ENCODE peak calls at places on chromosomes 6 and 20, in six cellular contexts. One of them, this sample, is unnamed.

GRCh38 chr6:139597781-139598368 is 223.4 kb upstream of the CITED2 start:
- DNase-seq in K562: no peak
- DNase-seq in GM12878: no peak
- DNase-seq in endothelial cell of umbilical vein: peak
- DNase-seq in HepG2: peak
- DNase-seq in A549: peak
- DNase-seq in this sample: no peak

GRCh38 chr6:160049346-160049745 is 72.3 kb upstream of the SLC22A1 start:
- DNase-seq in endothelial cell of umbilical vein: no peak
- DNase-seq in A549: no peak
- DNase-seq in K562: no peak
- DNase-seq in HepG2: no peak
- DNase-seq in GM12878: no peak
- DNase-seq in this sample: no peak

GRCh38 chr6:157579467-157580031 is 198.6 kb downstream of the ZDHHC14 start:
- DNase-seq in HepG2: no peak
- DNase-seq in endothelial cell of umbilical vein: peak
- DNase-seq in GM12878: no peak
- DNase-seq in K562: no peak
- DNase-seq in A549: no peak
- DNase-seq in this sample: no peak

GRCh38 chr20:53243152-53243551 is 271.0 kb downstream of the TSHZ2 start:
- DNase-seq in K562: no peak
- DNase-seq in HepG2: no peak
- DNase-seq in A549: no peak
- DNase-seq in endothelial cell of umbilical vein: no peak
- DNase-seq in GM12878: no peak
- DNase-seq in this sample: no peak

GRCh38 chr6:145428656-145429173 is 306.6 kb downstream of the EPM2A start:
- DNase-seq in HepG2: no peak
- DNase-seq in K562: no peak
- DNase-seq in GM12878: no peak
- DNase-seq in endothelial cell of umbilical vein: no peak
- DNase-seq in A549: no peak
- DNase-seq in this sample: no peak

GRCh38 chr20:44450279-44450937 is 25.3 kb upstream of the TTPAL start:
- DNase-seq in K562: no peak
- DNase-seq in A549: no peak
- DNase-seq in endothelial cell of umbilical vein: no peak
- DNase-seq in GM12878: no peak
- DNase-seq in HepG2: no peak
- DNase-seq in this sample: no peak

GRCh38 chr20:62004614-62005013 is 61.1 kb downstream of the TAF4 start:
- DNase-seq in A549: no peak
- DNase-seq in endothelial cell of umbilical vein: no peak
- DNase-seq in GM12878: no peak
- DNase-seq in K562: no peak
- DNase-seq in HepG2: no peak
- DNase-seq in this sample: no peak

GRCh38 chr20:58864346-58864745 is 11.8 kb downstream of the GNAS start:
- DNase-seq in endothelial cell of umbilical vein: no peak
- DNase-seq in GM12878: no peak
- DNase-seq in HepG2: no peak
- DNase-seq in A549: no peak
- DNase-seq in K562: no peak
- DNase-seq in this sample: no peak

GRCh38 chr20:32474967-32475819 is 109.9 kb downstream of the NOL4L start:
- DNase-seq in A549: peak
- DNase-seq in HepG2: peak
- DNase-seq in GM12878: no peak
- DNase-seq in endothelial cell of umbilical vein: peak
- DNase-seq in K562: peak
- DNase-seq in this sample: no peak

GRCh38 chr6:54891536-54891935 is 45.0 kb downstream of the FAM83B start:
- DNase-seq in HepG2: no peak
- DNase-seq in K562: no peak
- DNase-seq in endothelial cell of umbilical vein: no peak
- DNase-seq in GM12878: no peak
- DNase-seq in A549: no peak
- DNase-seq in this sample: no peak

GRCh38 chr6:159467473-159468041 is 225.5 kb downstream of the SOD2 start:
- DNase-seq in endothelial cell of umbilical vein: no peak
- DNase-seq in HepG2: no peak
- DNase-seq in GM12878: peak
- DNase-seq in K562: no peak
- DNase-seq in A549: no peak
- DNase-seq in this sample: no peak

GRCh38 chr20:31815408-31816188 is 3.6 kb upstream of the MYLK2 start:
- DNase-seq in GM12878: no peak
- DNase-seq in K562: no peak
- DNase-seq in HepG2: no peak
- DNase-seq in endothelial cell of umbilical vein: no peak
- DNase-seq in A549: no peak
- DNase-seq in this sample: peak

GRCh38 chr6:15027472-15027871 is 218.4 kb upstream of the JARID2 start:
- DNase-seq in A549: no peak
- DNase-seq in endothelial cell of umbilical vein: no peak
- DNase-seq in K562: no peak
- DNase-seq in HepG2: no peak
- DNase-seq in GM12878: no peak
- DNase-seq in this sample: no peak

GRCh38 chr20:23926941-23927872 is 47.7 kb upstream of the CST5 start:
- DNase-seq in HepG2: no peak
- DNase-seq in endothelial cell of umbilical vein: no peak
- DNase-seq in K562: no peak
- DNase-seq in GM12878: no peak
- DNase-seq in A549: no peak
- DNase-seq in this sample: no peak

GRCh38 chr6:38404900-38405556 is 234.7 kb downstream of the BTBD9 start:
- DNase-seq in HepG2: peak
- DNase-seq in K562: no peak
- DNase-seq in endothelial cell of umbilical vein: peak
- DNase-seq in GM12878: no peak
- DNase-seq in A549: no peak
- DNase-seq in this sample: no peak

GRCh38 chr6:38387994-38388393 is 251.7 kb downstream of the BTBD9 start:
- DNase-seq in GM12878: no peak
- DNase-seq in endothelial cell of umbilical vein: no peak
- DNase-seq in A549: no peak
- DNase-seq in HepG2: no peak
- DNase-seq in K562: no peak
- DNase-seq in this sample: no peak

GRCh38 chr6:9173229-9173628 is 737.9 kb upstream of the SLC35B3 start:
- DNase-seq in endothelial cell of umbilical vein: no peak
- DNase-seq in K562: no peak
- DNase-seq in GM12878: no peak
- DNase-seq in HepG2: no peak
- DNase-seq in A549: no peak
- DNase-seq in this sample: no peak

GRCh38 chr20:49562341-49563014 is 5.5 kb downstream of the PTGIS start:
- DNase-seq in endothelial cell of umbilical vein: peak
- DNase-seq in K562: peak
- DNase-seq in HepG2: no peak
- DNase-seq in A549: no peak
- DNase-seq in GM12878: no peak
- DNase-seq in this sample: no peak

GRCh38 chr6:127554435-127555006 is 22.5 kb upstream of the C6orf58 start:
- DNase-seq in endothelial cell of umbilical vein: peak
- DNase-seq in GM12878: no peak
- DNase-seq in HepG2: peak
- DNase-seq in K562: no peak
- DNase-seq in A549: peak
- DNase-seq in this sample: peak

GRCh38 chr6:161242113-161242512 is 31.7 kb downstream of the AGPAT4 start:
- DNase-seq in HepG2: no peak
- DNase-seq in A549: no peak
- DNase-seq in endothelial cell of umbilical vein: no peak
- DNase-seq in GM12878: no peak
- DNase-seq in K562: no peak
- DNase-seq in this sample: no peak
- TF ChIP-seq MYC in HepG2: no peak
- TF ChIP-seq MYC in A549: no peak
- TF ChIP-seq MYC in endothelial cell of umbilical vein: no peak
- TF ChIP-seq MYC in GM12878: no peak
- TF ChIP-seq MYC in K562: no peak
- TF ChIP-seq MYC in this sample: no peak

DNA sequence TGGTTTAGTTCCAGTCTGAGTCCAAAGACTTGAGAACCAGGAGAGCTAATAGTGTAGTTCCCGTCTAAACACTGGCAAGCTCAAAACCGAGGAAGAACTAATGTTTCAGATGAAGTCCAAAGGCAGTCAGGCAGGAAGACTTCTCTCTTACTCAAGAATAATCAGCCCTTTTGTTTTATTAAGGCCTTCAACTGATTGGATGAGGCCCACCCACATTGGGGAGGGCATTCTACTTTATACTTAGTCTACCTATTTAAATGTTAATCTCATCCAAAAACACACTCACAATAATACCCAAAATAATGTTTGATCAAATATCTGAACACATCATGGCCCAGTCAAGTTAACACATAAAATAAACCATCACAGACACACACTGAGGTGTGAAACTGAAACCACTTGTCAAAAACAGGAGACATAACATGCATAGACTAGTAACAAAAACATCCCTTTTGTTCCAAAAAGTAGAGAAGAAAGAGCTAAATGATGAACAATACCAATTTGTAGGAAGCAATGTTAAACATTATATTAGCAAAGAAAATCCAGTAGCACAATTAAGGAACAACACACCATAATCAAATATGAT is 50.2 kb upstream of the SENP6 start:
- DNase-seq in HepG2: no peak
- DNase-seq in K562: no peak
- DNase-seq in GM12878: no peak
- DNase-seq in endothelial cell of umbilical vein: no peak
- DNase-seq in A549: no peak
- DNase-seq in this sample: no peak
- TF ChIP-seq CTCF in HepG2: no peak
- TF ChIP-seq CTCF in K562: no peak
- TF ChIP-seq CTCF in GM12878: no peak
- TF ChIP-seq CTCF in endothelial cell of umbilical vein: no peak
- TF ChIP-seq CTCF in A549: no peak
- TF ChIP-seq CTCF in this sample: no peak

GRCh38 chr20:63497138-63497945 is 1.5 kb downstream of the EEF1A2 start:
- DNase-seq in HepG2: no peak
- DNase-seq in K562: no peak
- DNase-seq in A549: no peak
- DNase-seq in GM12878: no peak
- DNase-seq in endothelial cell of umbilical vein: no peak
- DNase-seq in this sample: no peak
- TF ChIP-seq MYC in HepG2: no peak
- TF ChIP-seq MYC in K562: no peak
- TF ChIP-seq MYC in A549: no peak
- TF ChIP-seq MYC in GM12878: no peak
- TF ChIP-seq MYC in endothelial cell of umbilical vein: no peak
- TF ChIP-seq MYC in this sample: no peak

GRCh38 chr6:47016236-47016635 is 25.9 kb downstream of the ADGRF1 start:
- DNase-seq in endothelial cell of umbilical vein: no peak
- DNase-seq in A549: no peak
- DNase-seq in HepG2: no peak
- DNase-seq in GM12878: no peak
- DNase-seq in K562: no peak
- DNase-seq in this sample: no peak
- TF ChIP-seq CTCF in endothelial cell of umbilical vein: no peak
- TF ChIP-seq CTCF in A549: no peak
- TF ChIP-seq CTCF in HepG2: no peak
- TF ChIP-seq CTCF in GM12878: no peak
- TF ChIP-seq CTCF in K562: no peak
- TF ChIP-seq CTCF in this sample: no peak

GRCh38 chr20:57049298-57049697 is 217.1 kb downstream of the BMP7 start:
- DNase-seq in A549: no peak
- DNase-seq in K562: no peak
- DNase-seq in HepG2: no peak
- DNase-seq in endothelial cell of umbilical vein: no peak
- DNase-seq in GM12878: no peak
- DNase-seq in this sample: no peak

GRCh38 chr20:57043669-57044268 is 222.7 kb downstream of the BMP7 start:
- DNase-seq in endothelial cell of umbilical vein: no peak
- DNase-seq in HepG2: peak
- DNase-seq in GM12878: no peak
- DNase-seq in A549: no peak
- DNase-seq in K562: no peak
- DNase-seq in this sample: no peak

GRCh38 chr20:57048027-57048869 is 218.2 kb downstream of the BMP7 start:
- DNase-seq in GM12878: no peak
- DNase-seq in A549: peak
- DNase-seq in HepG2: peak
- DNase-seq in K562: peak
- DNase-seq in endothelial cell of umbilical vein: no peak
- DNase-seq in this sample: peak

GRCh38 chr20:57051096-57051495 is 215.3 kb downstream of the BMP7 start:
- DNase-seq in A549: no peak
- DNase-seq in HepG2: peak
- DNase-seq in endothelial cell of umbilical vein: no peak
- DNase-seq in K562: no peak
- DNase-seq in GM12878: no peak
- DNase-seq in this sample: no peak

GRCh38 chr20:57047281-57048026 is 219.0 kb downstream of the BMP7 start:
- DNase-seq in HepG2: peak
- DNase-seq in K562: no peak
- DNase-seq in endothelial cell of umbilical vein: no peak
- DNase-seq in GM12878: no peak
- DNase-seq in A549: peak
- DNase-seq in this sample: peak
- TF ChIP-seq MYC in HepG2: no peak
- TF ChIP-seq MYC in K562: no peak
- TF ChIP-seq MYC in endothelial cell of umbilical vein: no peak
- TF ChIP-seq MYC in GM12878: no peak
- TF ChIP-seq MYC in A549: no peak
- TF ChIP-seq MYC in this sample: no peak

DNA sequence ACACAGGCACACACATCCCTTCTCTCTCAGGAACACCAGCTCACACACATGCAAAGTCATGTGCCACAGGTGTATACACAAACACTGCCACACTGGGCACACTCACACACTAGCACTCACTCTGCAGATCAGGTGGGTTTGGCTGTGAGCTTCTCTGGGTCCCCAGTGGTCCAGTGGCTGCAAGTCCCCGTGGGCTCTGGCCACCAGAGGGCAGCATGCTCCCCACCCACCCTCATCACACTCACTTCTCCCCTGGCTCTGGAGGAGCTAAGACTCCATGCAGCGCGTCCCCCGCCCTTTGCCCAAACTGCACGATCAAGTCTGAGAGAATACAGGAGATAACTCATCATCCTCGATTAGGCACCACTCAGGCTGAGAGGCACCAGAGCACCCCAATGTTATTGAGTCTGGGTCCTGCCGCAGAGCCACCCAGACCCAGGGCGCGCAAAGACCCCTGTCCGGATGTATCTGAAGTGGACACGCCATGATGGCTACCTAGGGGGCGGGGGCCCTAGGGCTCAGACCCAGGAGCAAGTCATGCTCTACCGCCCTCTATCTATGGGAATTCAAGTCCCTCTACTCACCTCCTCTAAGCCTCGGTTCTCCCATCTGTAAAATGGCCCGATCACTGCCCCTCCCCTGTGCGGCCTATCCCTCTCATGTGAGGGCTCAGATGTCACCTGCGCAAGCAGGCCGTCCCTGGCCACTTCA is 90.5 kb downstream of the GRM4 start:
- DNase-seq in K562: peak
- DNase-seq in HepG2: peak
- DNase-seq in endothelial cell of umbilical vein: peak
- DNase-seq in GM12878: no peak
- DNase-seq in A549: peak
- DNase-seq in this sample: peak
- TF ChIP-seq CTCF in K562: peak
- TF ChIP-seq CTCF in HepG2: peak
- TF ChIP-seq CTCF in endothelial cell of umbilical vein: peak
- TF ChIP-seq CTCF in GM12878: peak
- TF ChIP-seq CTCF in A549: peak
- TF ChIP-seq CTCF in this sample: peak

This sample was measured in NB4.